ENCODE peak calls at places on chromosomes 13 and 19, in six cellular contexts. Z is GM12878, N is heart right ventricle, Q is ovary, E is heart left ventricle, A is Peyer's patch. U is an unnamed sample.

GRCh38 chr19:49441210-49441959 is at the start of gene SLC17A7:
- DNase-seq in Q (peak; percentile 58), N (peak; percentile 50), Z (no peak), A (no peak), E (peak; percentile 67), U (no peak)

GRCh38 chr13:97279913-97280312 is 57.8 kb downstream of the MBNL2 start:
- DNase-seq in E (no peak), A (no peak), Q (no peak), N (no peak), Z (no peak), U (no peak)

GRCh38 chr13:78657699-78658629 is 991 bp downstream of the OBI1 start:
- DNase-seq in Z (no peak), Q (no peak), A (no peak), E (no peak), N (no peak), U (no peak)

GRCh38 chr13:98584668-98585397 is 7.9 kb upstream of the STK24 start:
- DNase-seq in Z (no peak), N (no peak), Q (no peak), A (no peak), E (no peak), U (no peak)

GRCh38 chr19:47021536-47022139 is 2.0 kb downstream of the NPAS1 start:
- DNase-seq in E (no peak), N (no peak), Z (no peak), Q (no peak), A (no peak), U (no peak)

GRCh38 chr19:14149509-14149994 is 13.2 kb upstream of the ASF1B start:
- DNase-seq in E (peak; percentile 82), Z (no peak), N (peak; percentile 77), Q (peak; percentile 76), A (peak; percentile 40), U (peak; percentile 65)

GRCh38 chr13:31987535-31988170 is 43.9 kb upstream of the FRY start:
- DNase-seq in Z (no peak), N (no peak), A (no peak), E (no peak), Q (no peak), U (no peak)

GRCh38 chr13:87712012-87712411 is 40.8 kb downstream of the SLITRK5 start:
- DNase-seq in Q (no peak), A (no peak), Z (no peak), N (no peak), E (no peak), U (no peak)

GRCh38 chr13:110644892-110645521 is 29.7 kb downstream of the NAXD start:
- DNase-seq in Z (no peak), A (peak; percentile 69), Q (no peak), N (peak; percentile 62), E (peak; percentile 70), U (peak; percentile 74)

GRCh38 chr19:10553943-10554381 is 10.3 kb downstream of the ATG4D start:
- DNase-seq in E (no peak), Q (no peak), Z (peak; percentile 55), N (no peak), A (peak; percentile 81), U (peak; percentile 63)

GRCh38 chr13:33409673-33410072 is 124.1 kb upstream of the STARD13 start:
- DNase-seq in E (no peak), A (no peak), N (no peak), Q (no peak), Z (no peak), U (no peak)

GRCh38 chr19:22472180-22472637 is 50.1 kb upstream of the ZNF98 start:
- DNase-seq in Z (no peak), N (no peak), Q (no peak), A (no peak), E (no peak), U (no peak)

GRCh38 chr13:30859326-30859725 is 46.7 kb upstream of the MEDAG start:
- DNase-seq in A (no peak), Z (no peak), Q (no peak), E (no peak), N (no peak), U (no peak)

GRCh38 chr13:44234566-44234965 is 139.1 kb upstream of the SERP2 start:
- DNase-seq in E (no peak), Q (no peak), Z (no peak), A (no peak), N (no peak), U (no peak)

GRCh38 chr19:55228403-55229031 is at the start of gene TMEM86B:
- DNase-seq in Z (no peak), N (no peak), E (no peak), Q (no peak), A (no peak), U (no peak)

GRCh38 chr13:85806553-85807175 is 7.4 kb upstream of the SLITRK6 start:
- DNase-seq in E (no peak), Q (no peak), N (no peak), Z (no peak), A (no peak), U (no peak)

GRCh38 chr19:35458821-35459391 is 10.8 kb downstream of the FFAR2 start:
- DNase-seq in A (peak; percentile 68), N (no peak), Q (no peak), E (no peak), Z (peak; percentile 64), U (no peak)

GRCh38 chr19:29665215-29665825 is at the start of gene PLEKHF1:
- DNase-seq in Q (peak; percentile 89), E (peak; percentile 93), A (peak; percentile 94), Z (no peak), N (peak; percentile 89), U (peak; percentile 95)

GRCh38 chr19:7744871-7745270 is 2.5 kb downstream of the CD209 start:
- DNase-seq in Z (no peak), E (no peak), A (no peak), N (no peak), Q (no peak), U (no peak)

GRCh38 chr19:913080-913748 is at the start of gene R3HDM4:
- DNase-seq in N (peak; percentile 82), E (peak; percentile 91), A (peak; percentile 80), Z (no peak), Q (peak; percentile 84), U (peak; percentile 92)

GRCh38 chr19:41426116-41426841 is 895 bp downstream of the B3GNT8 start:
- DNase-seq in N (no peak), A (no peak), E (peak; percentile 30), Z (no peak), Q (no peak), U (peak; percentile 63)

GRCh38 chr19:41425174-41426115 is 1.7 kb downstream of the B3GNT8 start:
- DNase-seq in Z (no peak), E (no peak), N (no peak), Q (no peak), A (no peak), U (peak; percentile 55)

GRCh38 chr19:41422955-41423354 is 4.2 kb downstream of the B3GNT8 start:
- DNase-seq in Q (no peak), Z (no peak), N (no peak), E (no peak), A (no peak), U (no peak)

GRCh38 chr19:41422456-41422855 is 4.7 kb downstream of the B3GNT8 start:
- DNase-seq in E (no peak), A (no peak), N (no peak), Z (no peak), Q (no peak), U (no peak)

DNA sequence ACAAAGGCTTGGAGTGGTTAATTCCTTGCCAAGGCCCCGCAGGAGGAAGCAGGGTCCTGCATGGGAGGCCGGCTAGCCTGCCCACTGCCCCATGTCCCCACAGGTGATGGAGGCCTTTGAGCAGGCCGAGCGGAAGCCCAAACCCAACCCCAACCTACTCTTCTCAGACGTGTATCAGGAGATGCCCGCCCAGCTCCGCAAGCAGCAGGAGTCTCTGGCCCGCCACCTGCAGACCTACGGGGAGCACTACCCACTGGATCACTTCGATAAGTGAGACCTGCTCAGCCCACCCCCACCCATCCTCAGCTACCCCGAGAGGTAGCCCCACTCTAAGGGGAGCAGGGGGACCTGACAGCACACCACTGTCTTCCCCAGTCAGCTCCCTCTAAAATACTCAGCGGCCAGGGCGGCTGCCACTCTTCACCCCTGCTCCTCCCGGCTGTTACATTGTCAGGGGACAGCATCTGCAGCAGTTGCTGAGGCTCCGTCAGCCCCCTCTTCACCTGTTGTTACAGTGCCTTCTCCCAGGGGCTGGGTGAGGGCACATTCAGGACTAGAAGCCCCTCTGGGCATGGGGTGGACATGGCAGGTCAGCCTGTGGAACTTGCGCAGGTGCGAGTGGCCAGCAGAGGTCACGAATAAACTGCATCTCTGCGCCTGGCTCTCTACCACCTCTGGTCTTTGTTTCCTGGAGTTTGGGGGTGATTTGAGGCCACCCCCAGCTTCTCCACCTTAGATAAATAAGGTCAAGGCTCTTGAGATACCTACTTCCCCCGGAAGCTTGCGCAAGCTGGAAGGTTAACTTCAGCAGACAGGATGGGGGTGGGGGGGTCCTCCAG is 2.6 kb downstream of the B3GNT8 start:
- DNase-seq in Z (no peak), E (no peak), A (no peak), N (no peak), Q (no peak), U (no peak)
- H3K4me1 ChIP-seq in Z (peaks cover 9% of the 10 kb centered on the region), E (peaks cover 7% of the 10 kb centered on the region), A (no peaks in the 10 kb centered on the region), N (peaks cover 31% of the 10 kb centered on the region), Q (peaks cover 6% of the 10 kb centered on the region), U (peaks cover 19% of the 10 kb centered on the region)

DNA sequence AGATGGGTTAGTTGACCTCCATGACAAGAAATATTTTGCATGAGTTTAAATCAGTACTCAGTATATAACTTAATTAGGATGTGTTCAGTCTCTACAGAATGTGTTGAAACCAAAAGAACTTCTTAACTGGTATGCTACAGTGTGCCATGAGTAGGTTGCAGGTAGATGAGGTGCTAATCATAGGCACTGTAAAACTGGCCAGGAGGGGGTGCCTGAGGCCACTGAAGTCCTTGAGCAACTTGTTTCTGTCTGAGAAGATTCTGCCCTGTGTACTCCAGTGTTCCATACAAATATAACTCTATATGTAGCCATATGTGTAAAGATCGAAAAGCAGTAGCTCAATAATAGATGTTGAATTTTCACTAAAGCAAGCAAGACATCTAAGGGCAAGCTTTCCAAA is 549.2 kb upstream of the KLF12 start:
- DNase-seq in Z (no peak), N (no peak), Q (no peak), E (no peak), A (no peak), U (no peak)
- TF ChIP-seq CTCF in Z (no peak), N (no peak), Q (no peak), E (no peak), A (no peak), U (no peak)

DNA sequence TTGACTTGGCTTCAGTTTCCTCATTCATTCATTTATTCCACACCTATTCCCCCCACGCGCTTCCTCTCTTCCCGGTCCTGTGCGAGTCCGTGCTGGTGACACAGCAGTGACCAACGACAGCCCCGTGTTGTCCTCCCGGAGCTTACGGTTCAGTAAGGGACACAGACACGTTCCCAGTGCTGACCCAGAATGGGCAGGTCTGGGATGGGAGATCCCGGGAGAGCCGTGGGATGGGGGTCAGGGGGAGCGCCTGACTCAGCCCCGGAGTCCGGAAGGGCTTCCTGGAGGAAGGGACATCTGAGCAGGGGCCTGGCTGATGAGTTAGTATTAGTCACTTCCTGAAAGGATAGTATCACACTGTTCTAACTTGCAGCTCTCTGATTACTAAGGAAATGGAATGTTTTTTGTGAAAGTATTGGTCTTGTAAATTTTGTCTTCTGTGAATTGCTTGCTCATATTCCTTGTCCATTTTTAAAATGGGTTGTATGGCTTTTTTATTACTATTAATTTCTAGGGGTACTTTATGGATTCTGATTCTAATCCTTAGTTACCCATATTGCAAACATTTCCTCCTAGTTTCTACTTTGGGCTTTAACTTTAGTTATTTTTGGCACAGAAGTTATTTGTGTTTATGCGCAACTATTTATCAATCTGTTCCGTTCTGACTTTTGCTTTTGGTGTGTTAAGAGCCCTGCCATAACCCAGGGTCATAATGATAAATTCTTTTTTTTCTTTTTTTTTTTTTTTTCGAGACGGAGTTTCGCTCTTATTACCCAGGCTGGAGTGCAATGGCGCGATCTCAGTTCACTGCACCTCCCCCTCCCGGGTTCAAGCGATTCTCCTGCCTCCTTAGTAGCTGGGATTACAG is 708 bp upstream of the ERCC1 start:
- DNase-seq in Z (no peak), E (peak; percentile 73), Q (peak; percentile 70), N (peak; percentile 78), A (peak; percentile 47), U (no peak)
- H3K4me1 ChIP-seq in Z (peaks cover 27% of the 10 kb centered on the region), E (peaks cover 2% of the 10 kb centered on the region), Q (peaks cover 10% of the 10 kb centered on the region), N (peaks cover 34% of the 10 kb centered on the region), A (peaks cover 28% of the 10 kb centered on the region), U (peaks cover 16% of the 10 kb centered on the region)

GRCh38 chr13:100363874-100364273 is 224.7 kb downstream of the GGACT start:
- DNase-seq in N (no peak), E (no peak), A (no peak), Q (no peak), Z (no peak), U (no peak)
- TF ChIP-seq CTCF in N (no peak), E (no peak), A (no peak), Q (no peak), Z (no peak), U (no peak)